ENCODE peak calls at places on chromosomes 16 and 17, in six cellular contexts. Q, D, S, V, B and H are unnamed samples.

GRCh38 chr17:72609501-72609900 is 483.0 kb downstream of the SLC39A11 start:
- DNase-seq in Q (no peak), D (no peak), S (no peak), V (no peak), B (no peak), H (no peak)

GRCh38 chr16:87062569-87063442 is 254.4 kb downstream of the C16orf95 start:
- DNase-seq in Q (no peak), D (peak), S (peak), V (no peak), B (peak), H (no peak)

GRCh38 chr17:21146362-21147021 is 19.7 kb downstream of the DHRS7B start:
- DNase-seq in Q (no peak), D (no peak), S (no peak), V (no peak), B (no peak), H (no peak)

GRCh38 chr17:67557052-67557845 is 160.5 kb upstream of the NOL11 start:
- DNase-seq in Q (no peak), D (no peak), S (no peak), V (no peak), B (no peak), H (no peak)

GRCh38 chr17:10325036-10325435 is 47.8 kb downstream of the MYH13 start:
- DNase-seq in Q (no peak), D (peak), S (no peak), V (no peak), B (peak), H (no peak)

GRCh38 chr17:49513044-49513395 is 17.9 kb downstream of the NGFR start:
- DNase-seq in Q (no peak), D (no peak), S (no peak), V (no peak), B (no peak), H (no peak)

GRCh38 chr17:28867276-28867675 is 12.5 kb downstream of the ERAL1 start:
- DNase-seq in Q (no peak), D (no peak), S (no peak), V (no peak), B (no peak), H (no peak)

GRCh38 chr16:49282690-49283375 is 1.2 kb upstream of the CBLN1 start:
- DNase-seq in Q (no peak), D (no peak), S (no peak), V (no peak), B (no peak), H (no peak)

GRCh38 chr17:17551361-17551760 is 40.1 kb downstream of the PEMT start:
- DNase-seq in Q (no peak), D (peak), S (no peak), V (no peak), B (no peak), H (no peak)

GRCh38 chr16:83854420-83854819 is 44.5 kb upstream of the MLYCD start:
- DNase-seq in Q (no peak), D (no peak), S (no peak), V (no peak), B (no peak), H (no peak)